ENCODE peak calls at places on chromosomes 7 and 10, in ten cellular contexts. Q is IMR-90, D is cardiac muscle cell, A is A549, B is AG10803, F is fibroblast of lung, N is fibroblast of villous mesenchyme, S is mammary epithelial cell, P is choroid plexus epithelial cell, Z is left ventricle myocardium inferior. I is an unnamed sample.

GRCh38 chr7:91264083-91264923 is at the start of gene FZD1:
- DNase-seq in Q (peak), D (peak), A (peak), B (peak), F (peak), N (peak), S (peak), P (peak), Z (peak), I (peak)

GRCh38 chr7:151346180-151346769 is 4.7 kb downstream of the NUB1 start:
- DNase-seq in Q (no peak), D (no peak), A (no peak), B (no peak), F (peak), N (no peak), S (no peak), P (no peak), Z (no peak), I (no peak)

GRCh38 chr10:49601857-49602256 is 8.3 kb upstream of the SLC18A3 start:
- DNase-seq in Q (peak), D (no peak), A (no peak), B (no peak), F (peak), N (no peak), S (peak), P (peak), Z (no peak), I (no peak)

GRCh38 chr10:101189461-101190401 is 39.5 kb downstream of the LBX1 start:
- DNase-seq in Q (no peak), D (peak), A (no peak), B (no peak), F (no peak), N (no peak), S (no peak), P (no peak), Z (no peak), I (no peak)

GRCh38 chr7:128203710-128204214 is 37.3 kb upstream of the LEP start:
- DNase-seq in Q (peak), D (no peak), A (no peak), B (peak), F (peak), N (peak), S (no peak), P (peak), Z (no peak), I (peak)

GRCh38 chr7:51315393-51316261 is 982 bp downstream of the COBL start:
- DNase-seq in Q (no peak), D (peak), A (peak), B (no peak), F (peak), N (no peak), S (peak), P (peak), Z (peak), I (peak)

GRCh38 chr7:5428470-5429252 is 5.0 kb upstream of the TNRC18 start:
- DNase-seq in Q (peak), D (peak), A (no peak), B (peak), F (peak), N (peak), S (peak), P (peak), Z (peak), I (peak)

GRCh38 chr7:12458520-12459131 is 55.0 kb upstream of the VWDE start:
- DNase-seq in Q (peak), D (peak), A (peak), B (peak), F (peak), N (peak), S (peak), P (peak), Z (no peak), I (peak)

GRCh38 chr7:34104120-34104519 is 198.8 kb downstream of the BMPER start:
- DNase-seq in Q (peak), D (no peak), A (no peak), B (no peak), F (peak), N (peak), S (no peak), P (no peak), Z (no peak), I (no peak)

DNA sequence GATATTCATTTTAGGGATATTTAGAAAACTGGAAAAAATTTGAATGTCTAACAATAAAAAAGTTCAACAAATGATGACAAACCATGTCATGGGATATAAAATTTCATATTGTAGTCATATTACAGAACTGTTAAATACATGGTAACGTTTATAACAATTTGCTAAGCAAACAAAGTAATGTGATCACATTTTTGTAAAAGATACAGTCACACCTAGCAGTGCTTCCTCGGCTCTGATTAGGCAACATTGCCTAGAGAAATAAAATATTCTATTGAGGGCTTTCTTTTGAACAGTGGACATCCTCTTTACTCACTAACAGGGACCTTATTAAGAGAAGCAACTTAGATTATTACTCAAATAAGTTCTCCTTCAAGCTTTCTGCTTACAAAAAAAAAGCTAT is 605.5 kb downstream of the GATA3 start:
- DNase-seq in Q (no peak), D (no peak), A (no peak), B (no peak), F (no peak), N (no peak), S (no peak), P (no peak), Z (no peak), I (no peak)
- H3K4me3 ChIP-seq in Q (no peak), D (no peak), A (no peak), B (no peak), F (no peak), N (no peak), S (no peak), P (no peak), Z (no peak), I (no peak)

GRCh38 chr7:54663186-54663585 is 95.8 kb downstream of the SEC61G start:
- DNase-seq in Q (no peak), D (no peak), A (no peak), B (no peak), F (no peak), N (no peak), S (no peak), P (no peak), Z (no peak), I (no peak)

GRCh38 chr7:54664235-54665228 is 94.5 kb downstream of the SEC61G start:
- DNase-seq in Q (peak), D (peak), A (peak), B (no peak), F (peak), N (peak), S (peak), P (peak), Z (peak), I (peak)

GRCh38 chr7:54662701-54663100 is 96.3 kb downstream of the SEC61G start:
- DNase-seq in Q (no peak), D (no peak), A (no peak), B (no peak), F (no peak), N (no peak), S (no peak), P (no peak), Z (no peak), I (no peak)

DNA sequence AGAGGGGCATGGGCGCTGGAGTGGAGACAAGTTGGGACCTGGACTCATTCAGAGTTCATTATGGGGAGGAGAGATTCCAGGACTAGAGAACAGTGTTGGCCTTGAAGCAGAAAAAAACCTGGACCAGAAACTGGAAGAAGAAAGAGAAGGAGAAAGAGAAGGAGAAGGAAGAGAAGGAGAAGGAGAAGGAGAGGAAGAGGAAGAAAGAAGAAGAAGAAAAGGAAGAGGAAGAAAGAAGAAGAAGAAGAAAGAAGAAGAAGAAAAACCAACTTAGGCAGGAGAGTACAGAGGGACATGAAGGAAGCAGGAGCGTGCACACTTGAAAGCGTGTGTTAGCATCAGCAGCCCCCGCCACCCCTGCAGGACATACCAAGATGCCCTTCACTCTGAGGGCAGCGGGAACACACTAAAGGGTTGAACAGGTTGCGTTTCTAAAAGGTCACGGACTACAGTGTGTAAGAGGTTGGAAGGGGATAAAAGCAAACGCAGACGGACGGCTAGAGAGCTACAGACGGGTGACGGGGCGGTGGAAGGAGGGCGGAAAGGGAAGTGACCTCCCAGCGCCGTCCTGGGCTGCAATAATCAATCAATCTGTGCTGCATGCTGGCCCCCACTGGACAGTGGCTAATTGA is 95.3 kb downstream of the SEC61G start:
- DNase-seq in Q (no peak), D (no peak), A (no peak), B (no peak), F (no peak), N (no peak), S (no peak), P (no peak), Z (no peak), I (no peak)
- H3K4me3 ChIP-seq in Q (no peak), D (peak), A (peak), B (no peak), F (no peak), N (peak), S (peak), P (no peak), Z (peak), I (peak)

GRCh38 chr7:16422100-16422430 is 727 bp upstream of the CRPPA start:
- DNase-seq in Q (peak), D (peak), A (no peak), B (peak), F (peak), N (peak), S (no peak), P (peak), Z (no peak), I (peak)
- H3K4me3 ChIP-seq in Q (no peak), D (no peak), A (no peak), B (no peak), F (no peak), N (no peak), S (no peak), P (no peak), Z (peak), I (peak)

GRCh38 chr10:110413049-110413783 is 84.5 kb upstream of the DUSP5 start:
- DNase-seq in Q (no peak), D (no peak), A (no peak), B (peak), F (peak), N (no peak), S (no peak), P (peak), Z (no peak), I (no peak)
- H3K4me3 ChIP-seq in Q (no peak), D (no peak), A (no peak), B (no peak), F (no peak), N (no peak), S (no peak), P (no peak), Z (no peak), I (no peak)

DNA sequence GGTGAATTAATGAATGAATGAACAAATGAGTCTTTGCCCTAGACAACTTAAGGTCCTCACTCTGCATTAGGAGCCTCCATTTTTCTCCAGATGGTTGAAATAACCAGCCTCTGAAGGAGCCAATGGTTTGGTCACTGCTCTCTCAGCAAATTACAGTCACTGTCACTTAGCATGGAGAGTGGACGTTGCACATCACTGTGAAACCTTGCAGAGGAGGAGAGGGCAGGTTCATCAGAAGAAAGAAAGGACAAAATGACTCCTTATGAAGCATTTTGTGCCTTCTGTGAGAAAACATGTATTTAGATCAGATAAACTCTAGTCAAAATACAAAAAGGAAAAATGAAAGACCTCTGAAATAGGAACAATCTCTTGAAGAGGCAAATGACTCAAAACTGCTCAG is 6.6 kb upstream of the ATP6V0A4 start:
- DNase-seq in Q (no peak), D (no peak), A (no peak), B (no peak), F (no peak), N (no peak), S (no peak), P (no peak), Z (no peak), I (no peak)
- H3K4me3 ChIP-seq in Q (no peak), D (no peak), A (no peak), B (no peak), F (no peak), N (no peak), S (no peak), P (no peak), Z (no peak), I (no peak)

I was measured in adipocyte.